ENCODE peak calls at places on chromosomes 12 and 14, in six cellular contexts. One of them, this sample, is unnamed.

GRCh38 chr12:130016194-130016593 is 112.4 kb upstream of the TMEM132D start:
- DNase-seq in H9: no peak
- DNase-seq in IMR-90: no peak
- DNase-seq in neuronal stem cell: no peak
- DNase-seq in mesendoderm: no peak
- DNase-seq in H1: no peak
- DNase-seq in this sample: no peak

GRCh38 chr14:65637780-65638179 is 225.2 kb downstream of the FUT8 start:
- DNase-seq in H9: no peak
- DNase-seq in IMR-90: peak
- DNase-seq in neuronal stem cell: no peak
- DNase-seq in mesendoderm: no peak
- DNase-seq in H1: no peak
- DNase-seq in this sample: no peak

GRCh38 chr12:32583535-32583934 is 95.6 kb upstream of the DNM1L start:
- DNase-seq in H9: no peak
- DNase-seq in IMR-90: peak
- DNase-seq in neuronal stem cell: no peak
- DNase-seq in mesendoderm: no peak
- DNase-seq in H1: no peak
- DNase-seq in this sample: peak

GRCh38 chr12:21906919-21907642 is 34.1 kb downstream of the ABCC9 start:
- DNase-seq in H9: no peak
- DNase-seq in IMR-90: peak
- DNase-seq in neuronal stem cell: no peak
- DNase-seq in mesendoderm: no peak
- DNase-seq in H1: no peak
- DNase-seq in this sample: no peak

GRCh38 chr14:88189040-88189839 is 133.8 kb downstream of the KCNK10 start:
- DNase-seq in H9: peak
- DNase-seq in IMR-90: peak
- DNase-seq in neuronal stem cell: peak
- DNase-seq in mesendoderm: peak
- DNase-seq in H1: no peak
- DNase-seq in this sample: peak

GRCh38 chr12:1204581-1205121 is 213.6 kb downstream of the ERC1 start:
- DNase-seq in H9: no peak
- DNase-seq in IMR-90: no peak
- DNase-seq in neuronal stem cell: no peak
- DNase-seq in mesendoderm: no peak
- DNase-seq in H1: no peak
- DNase-seq in this sample: peak

GRCh38 chr12:95623554-95624170 is 72.4 kb upstream of the USP44 start:
- DNase-seq in H9: peak
- DNase-seq in IMR-90: peak
- DNase-seq in neuronal stem cell: peak
- DNase-seq in mesendoderm: peak
- DNase-seq in H1: peak
- DNase-seq in this sample: peak

GRCh38 chr12:79998554-79998953 is 63.7 kb upstream of the PPP1R12A start:
- DNase-seq in H9: no peak
- DNase-seq in IMR-90: no peak
- DNase-seq in neuronal stem cell: no peak
- DNase-seq in mesendoderm: no peak
- DNase-seq in H1: no peak
- DNase-seq in this sample: no peak

GRCh38 chr12:5921966-5922365 is 23.1 kb downstream of the ANO2 start:
- DNase-seq in H9: no peak
- DNase-seq in IMR-90: no peak
- DNase-seq in neuronal stem cell: no peak
- DNase-seq in mesendoderm: no peak
- DNase-seq in H1: no peak
- DNase-seq in this sample: no peak

GRCh38 chr12:108271951-108272729 is 67.0 kb downstream of the CMKLR1 start:
- DNase-seq in H9: no peak
- DNase-seq in IMR-90: no peak
- DNase-seq in neuronal stem cell: no peak
- DNase-seq in mesendoderm: peak
- DNase-seq in H1: no peak
- DNase-seq in this sample: no peak

GRCh38 chr14:22163051-22163450 is 426.0 kb downstream of the DAD1 start:
- DNase-seq in H9: no peak
- DNase-seq in IMR-90: peak
- DNase-seq in neuronal stem cell: no peak
- DNase-seq in mesendoderm: peak
- DNase-seq in H1: no peak
- DNase-seq in this sample: peak

GRCh38 chr14:51677738-51678137 is 26.0 kb downstream of the FRMD6 start:
- DNase-seq in H9: no peak
- DNase-seq in IMR-90: no peak
- DNase-seq in neuronal stem cell: no peak
- DNase-seq in mesendoderm: no peak
- DNase-seq in H1: no peak
- DNase-seq in this sample: no peak

GRCh38 chr12:57626111-57626928 is 6.7 kb downstream of the B4GALNT1 start:
- DNase-seq in H9: peak
- DNase-seq in IMR-90: no peak
- DNase-seq in neuronal stem cell: no peak
- DNase-seq in mesendoderm: no peak
- DNase-seq in H1: no peak
- DNase-seq in this sample: no peak

GRCh38 chr12:68971404-68971803 is 38.4 kb upstream of the CPM start:
- DNase-seq in H9: no peak
- DNase-seq in IMR-90: peak
- DNase-seq in neuronal stem cell: no peak
- DNase-seq in mesendoderm: no peak
- DNase-seq in H1: no peak
- DNase-seq in this sample: peak

GRCh38 chr12:57149309-57149900 is 2.0 kb upstream of the LRP1-AS start:
- DNase-seq in H9: no peak
- DNase-seq in IMR-90: peak
- DNase-seq in neuronal stem cell: no peak
- DNase-seq in mesendoderm: no peak
- DNase-seq in H1: no peak
- DNase-seq in this sample: peak

GRCh38 chr12:105946541-105946940 is 192.2 kb downstream of the NUAK1 start:
- DNase-seq in H9: no peak
- DNase-seq in IMR-90: peak
- DNase-seq in neuronal stem cell: no peak
- DNase-seq in mesendoderm: no peak
- DNase-seq in H1: no peak
- DNase-seq in this sample: no peak

GRCh38 chr14:26595922-26596721 is 1.7 kb downstream of the NOVA1 start:
- DNase-seq in H9: no peak
- DNase-seq in IMR-90: no peak
- DNase-seq in neuronal stem cell: no peak
- DNase-seq in mesendoderm: peak
- DNase-seq in H1: no peak
- DNase-seq in this sample: peak

GRCh38 chr12:32893008-32893407 is 3.6 kb downstream of the PKP2 start:
- DNase-seq in H9: no peak
- DNase-seq in IMR-90: no peak
- DNase-seq in neuronal stem cell: no peak
- DNase-seq in mesendoderm: peak
- DNase-seq in H1: no peak
- DNase-seq in this sample: peak

GRCh38 chr14:94517248-94517640 is 8.0 kb upstream of the SERPINA12 start:
- DNase-seq in H9: no peak
- DNase-seq in IMR-90: no peak
- DNase-seq in neuronal stem cell: no peak
- DNase-seq in mesendoderm: no peak
- DNase-seq in H1: no peak
- DNase-seq in this sample: no peak

GRCh38 chr14:100213956-100214767 is 24.8 kb upstream of the YY1 start:
- DNase-seq in H9: peak
- DNase-seq in IMR-90: peak
- DNase-seq in neuronal stem cell: peak
- DNase-seq in mesendoderm: peak
- DNase-seq in H1: peak
- DNase-seq in this sample: peak

GRCh38 chr12:87779016-87779415 is 250.2 kb downstream of the C12orf50 start:
- DNase-seq in H9: no peak
- DNase-seq in IMR-90: peak
- DNase-seq in neuronal stem cell: no peak
- DNase-seq in mesendoderm: peak
- DNase-seq in H1: no peak
- DNase-seq in this sample: peak

GRCh38 chr14:94671870-94672444 is 59.8 kb downstream of the SERPINA3 start:
- DNase-seq in H9: no peak
- DNase-seq in IMR-90: no peak
- DNase-seq in neuronal stem cell: no peak
- DNase-seq in mesendoderm: peak
- DNase-seq in H1: no peak
- DNase-seq in this sample: no peak

GRCh38 chr12:132492522-132492921 is 2.6 kb downstream of the FBRSL1 start:
- DNase-seq in H9: no peak
- DNase-seq in IMR-90: no peak
- DNase-seq in neuronal stem cell: no peak
- DNase-seq in mesendoderm: no peak
- DNase-seq in H1: no peak
- DNase-seq in this sample: no peak

GRCh38 chr14:91164676-91165075 is 50.8 kb downstream of the DGLUCY start:
- DNase-seq in H9: no peak
- DNase-seq in IMR-90: no peak
- DNase-seq in neuronal stem cell: no peak
- DNase-seq in mesendoderm: no peak
- DNase-seq in H1: no peak
- DNase-seq in this sample: no peak

GRCh38 chr14:98408713-98409112 is 863.3 kb downstream of the BCL11B start:
- DNase-seq in H9: no peak
- DNase-seq in IMR-90: no peak
- DNase-seq in neuronal stem cell: no peak
- DNase-seq in mesendoderm: no peak
- DNase-seq in H1: no peak
- DNase-seq in this sample: no peak

GRCh38 chr12:25734529-25735180 is 181.6 kb upstream of the LMNTD1 start:
- DNase-seq in H9: no peak
- DNase-seq in IMR-90: no peak
- DNase-seq in neuronal stem cell: no peak
- DNase-seq in mesendoderm: no peak
- DNase-seq in H1: no peak
- DNase-seq in this sample: no peak

GRCh38 chr12:102016472-102016871 is 45.3 kb downstream of the WASHC3 start:
- DNase-seq in H9: no peak
- DNase-seq in IMR-90: peak
- DNase-seq in neuronal stem cell: no peak
- DNase-seq in mesendoderm: no peak
- DNase-seq in H1: no peak
- DNase-seq in this sample: no peak

GRCh38 chr12:113159937-113160336 is 10.4 kb downstream of the CFAP73 start:
- DNase-seq in H9: no peak
- DNase-seq in IMR-90: no peak
- DNase-seq in neuronal stem cell: no peak
- DNase-seq in mesendoderm: no peak
- DNase-seq in H1: no peak
- DNase-seq in this sample: no peak

GRCh38 chr12:113163030-113163360 is 13.5 kb downstream of the CFAP73 start:
- DNase-seq in H9: no peak
- DNase-seq in IMR-90: no peak
- DNase-seq in neuronal stem cell: no peak
- DNase-seq in mesendoderm: no peak
- DNase-seq in H1: no peak
- DNase-seq in this sample: no peak

GRCh38 chr12:113161415-113162016 is 12.0 kb downstream of the CFAP73 start:
- DNase-seq in H9: peak
- DNase-seq in IMR-90: no peak
- DNase-seq in neuronal stem cell: peak
- DNase-seq in mesendoderm: peak
- DNase-seq in H1: peak
- DNase-seq in this sample: no peak

GRCh38 chr12:113164014-113164413 is 14.5 kb downstream of the CFAP73 start:
- DNase-seq in H9: no peak
- DNase-seq in IMR-90: no peak
- DNase-seq in neuronal stem cell: no peak
- DNase-seq in mesendoderm: no peak
- DNase-seq in H1: no peak
- DNase-seq in this sample: no peak

GRCh38 chr12:113162102-113163029 is 12.8 kb downstream of the CFAP73 start:
- DNase-seq in H9: peak
- DNase-seq in IMR-90: peak
- DNase-seq in neuronal stem cell: no peak
- DNase-seq in mesendoderm: peak
- DNase-seq in H1: no peak
- DNase-seq in this sample: peak
- H2BK120ac ChIP-seq in H9: no peak
- H2BK120ac ChIP-seq in IMR-90: no peak
- H2BK120ac ChIP-seq in neuronal stem cell: no peak
- H2BK120ac ChIP-seq in mesendoderm: no peak
- H2BK120ac ChIP-seq in H1: no peak
- H2BK120ac ChIP-seq in this sample: no peak

GRCh38 chr14:76957224-76957881 is 71.2 kb downstream of the IRF2BPL start:
- DNase-seq in H9: no peak
- DNase-seq in IMR-90: no peak
- DNase-seq in neuronal stem cell: no peak
- DNase-seq in mesendoderm: peak
- DNase-seq in H1: no peak
- DNase-seq in this sample: peak

GRCh38 chr14:76955575-76956252 is 72.8 kb downstream of the IRF2BPL start:
- DNase-seq in H9: peak
- DNase-seq in IMR-90: peak
- DNase-seq in neuronal stem cell: no peak
- DNase-seq in mesendoderm: peak
- DNase-seq in H1: no peak
- DNase-seq in this sample: peak

GRCh38 chr14:76956253-76957090 is 72.0 kb downstream of the IRF2BPL start:
- DNase-seq in H9: peak
- DNase-seq in IMR-90: peak
- DNase-seq in neuronal stem cell: peak
- DNase-seq in mesendoderm: peak
- DNase-seq in H1: peak
- DNase-seq in this sample: peak

GRCh38 chr14:76958975-76959710 is 69.4 kb downstream of the IRF2BPL start:
- DNase-seq in H9: no peak
- DNase-seq in IMR-90: peak
- DNase-seq in neuronal stem cell: no peak
- DNase-seq in mesendoderm: no peak
- DNase-seq in H1: no peak
- DNase-seq in this sample: peak

GRCh38 chr14:76958020-76958965 is 70.2 kb downstream of the IRF2BPL start:
- DNase-seq in H9: no peak
- DNase-seq in IMR-90: no peak
- DNase-seq in neuronal stem cell: no peak
- DNase-seq in mesendoderm: no peak
- DNase-seq in H1: no peak
- DNase-seq in this sample: peak
- H3K4ac ChIP-seq in H9: no peak
- H3K4ac ChIP-seq in IMR-90: peak
- H3K4ac ChIP-seq in neuronal stem cell: no peak
- H3K4ac ChIP-seq in mesendoderm: peak
- H3K4ac ChIP-seq in H1: no peak
- H3K4ac ChIP-seq in this sample: peak

GRCh38 chr14:64611358-64612020 is 61.7 kb downstream of the PPP1R36 start:
- DNase-seq in H9: no peak
- DNase-seq in IMR-90: peak
- DNase-seq in neuronal stem cell: no peak
- DNase-seq in mesendoderm: no peak
- DNase-seq in H1: no peak
- DNase-seq in this sample: peak
- H2BK120ac ChIP-seq in H9: no peak
- H2BK120ac ChIP-seq in IMR-90: peak
- H2BK120ac ChIP-seq in neuronal stem cell: no peak
- H2BK120ac ChIP-seq in mesendoderm: peak
- H2BK120ac ChIP-seq in H1: no peak
- H2BK120ac ChIP-seq in this sample: no peak

GRCh38 chr14:105012171-105012985 is 8.5 kb downstream of the CDCA4 start:
- DNase-seq in H9: no peak
- DNase-seq in IMR-90: no peak
- DNase-seq in neuronal stem cell: no peak
- DNase-seq in mesendoderm: no peak
- DNase-seq in H1: no peak
- DNase-seq in this sample: no peak
- H3K4ac ChIP-seq in H9: no peak
- H3K4ac ChIP-seq in IMR-90: no peak
- H3K4ac ChIP-seq in neuronal stem cell: no peak
- H3K4ac ChIP-seq in mesendoderm: no peak
- H3K4ac ChIP-seq in H1: no peak
- H3K4ac ChIP-seq in this sample: no peak